ENCODE peak calls at places on chromosomes 16 and 17, in ten cellular contexts. One of them, this sample, is unnamed.

GRCh38 chr17:44191389-44191788 is 4.6 kb downstream of the TMUB2 start:
- DNase-seq in NCI-H774: no peak
- DNase-seq in stimulated activated CD8-positive, alpha-beta memory T cell treated with anti-CD3 and anti-CD28 coated beads, Interleukin-7, amount 100 ng/mL, for 1 hour: no peak
- DNase-seq in activated CD4-positive, alpha-beta T cell treated with anti-CD3 and anti-CD28 coated beads for 24 hours: no peak
- DNase-seq in Calu3: no peak
- DNase-seq in stimulated activated CD4-positive, alpha-beta T cell treated with anti-CD3 and anti-CD28 coated beads, Interleukin-12 subunit alpha, Interleukin-12 subunit beta, amount 100 ng/mL, for 24 hours: no peak
- DNase-seq in KG1: no peak
- DNase-seq in activated T-helper 1 cell treated with Interleukin-2 at 50 U/mL for 16 hours: no peak
- DNase-seq in hepatocyte: no peak
- DNase-seq in frontal cortex: no peak
- DNase-seq in this sample: no peak

GRCh38 chr16:68264128-68265077 is at the start of gene SLC7A6:
- DNase-seq in NCI-H774: no peak
- DNase-seq in stimulated activated CD8-positive, alpha-beta memory T cell treated with anti-CD3 and anti-CD28 coated beads, Interleukin-7, amount 100 ng/mL, for 1 hour: peak
- DNase-seq in activated CD4-positive, alpha-beta T cell treated with anti-CD3 and anti-CD28 coated beads for 24 hours: peak
- DNase-seq in Calu3: peak
- DNase-seq in stimulated activated CD4-positive, alpha-beta T cell treated with anti-CD3 and anti-CD28 coated beads, Interleukin-12 subunit alpha, Interleukin-12 subunit beta, amount 100 ng/mL, for 24 hours: peak
- DNase-seq in KG1: peak
- DNase-seq in activated T-helper 1 cell treated with Interleukin-2 at 50 U/mL for 16 hours: peak
- DNase-seq in hepatocyte: peak
- DNase-seq in frontal cortex: peak
- DNase-seq in this sample: peak

GRCh38 chr16:85392756-85393673 is 220.1 kb upstream of the GSE1 start:
- DNase-seq in NCI-H774: no peak
- DNase-seq in stimulated activated CD8-positive, alpha-beta memory T cell treated with anti-CD3 and anti-CD28 coated beads, Interleukin-7, amount 100 ng/mL, for 1 hour: no peak
- DNase-seq in activated CD4-positive, alpha-beta T cell treated with anti-CD3 and anti-CD28 coated beads for 24 hours: no peak
- DNase-seq in Calu3: no peak
- DNase-seq in stimulated activated CD4-positive, alpha-beta T cell treated with anti-CD3 and anti-CD28 coated beads, Interleukin-12 subunit alpha, Interleukin-12 subunit beta, amount 100 ng/mL, for 24 hours: no peak
- DNase-seq in KG1: no peak
- DNase-seq in activated T-helper 1 cell treated with Interleukin-2 at 50 U/mL for 16 hours: no peak
- DNase-seq in hepatocyte: no peak
- DNase-seq in frontal cortex: no peak
- DNase-seq in this sample: peak

GRCh38 chr16:74776926-74777325 is 2.3 kb upstream of the FA2H start:
- DNase-seq in NCI-H774: no peak
- DNase-seq in stimulated activated CD8-positive, alpha-beta memory T cell treated with anti-CD3 and anti-CD28 coated beads, Interleukin-7, amount 100 ng/mL, for 1 hour: no peak
- DNase-seq in activated CD4-positive, alpha-beta T cell treated with anti-CD3 and anti-CD28 coated beads for 24 hours: no peak
- DNase-seq in Calu3: no peak
- DNase-seq in stimulated activated CD4-positive, alpha-beta T cell treated with anti-CD3 and anti-CD28 coated beads, Interleukin-12 subunit alpha, Interleukin-12 subunit beta, amount 100 ng/mL, for 24 hours: no peak
- DNase-seq in KG1: no peak
- DNase-seq in activated T-helper 1 cell treated with Interleukin-2 at 50 U/mL for 16 hours: no peak
- DNase-seq in hepatocyte: no peak
- DNase-seq in frontal cortex: no peak
- DNase-seq in this sample: no peak

GRCh38 chr16:49282690-49283375 is 1.2 kb upstream of the CBLN1 start:
- DNase-seq in NCI-H774: no peak
- DNase-seq in stimulated activated CD8-positive, alpha-beta memory T cell treated with anti-CD3 and anti-CD28 coated beads, Interleukin-7, amount 100 ng/mL, for 1 hour: no peak
- DNase-seq in activated CD4-positive, alpha-beta T cell treated with anti-CD3 and anti-CD28 coated beads for 24 hours: no peak
- DNase-seq in Calu3: no peak
- DNase-seq in stimulated activated CD4-positive, alpha-beta T cell treated with anti-CD3 and anti-CD28 coated beads, Interleukin-12 subunit alpha, Interleukin-12 subunit beta, amount 100 ng/mL, for 24 hours: no peak
- DNase-seq in KG1: no peak
- DNase-seq in activated T-helper 1 cell treated with Interleukin-2 at 50 U/mL for 16 hours: no peak
- DNase-seq in hepatocyte: peak
- DNase-seq in frontal cortex: no peak
- DNase-seq in this sample: no peak

GRCh38 chr17:47815106-47815918 is 6.3 kb downstream of the OSBPL7 start:
- DNase-seq in NCI-H774: no peak
- DNase-seq in stimulated activated CD8-positive, alpha-beta memory T cell treated with anti-CD3 and anti-CD28 coated beads, Interleukin-7, amount 100 ng/mL, for 1 hour: no peak
- DNase-seq in activated CD4-positive, alpha-beta T cell treated with anti-CD3 and anti-CD28 coated beads for 24 hours: no peak
- DNase-seq in Calu3: no peak
- DNase-seq in stimulated activated CD4-positive, alpha-beta T cell treated with anti-CD3 and anti-CD28 coated beads, Interleukin-12 subunit alpha, Interleukin-12 subunit beta, amount 100 ng/mL, for 24 hours: no peak
- DNase-seq in KG1: no peak
- DNase-seq in activated T-helper 1 cell treated with Interleukin-2 at 50 U/mL for 16 hours: no peak
- DNase-seq in hepatocyte: no peak
- DNase-seq in frontal cortex: no peak
- DNase-seq in this sample: peak

GRCh38 chr16:7581175-7581574 is 248.5 kb downstream of the RBFOX1 start:
- DNase-seq in NCI-H774: no peak
- DNase-seq in stimulated activated CD8-positive, alpha-beta memory T cell treated with anti-CD3 and anti-CD28 coated beads, Interleukin-7, amount 100 ng/mL, for 1 hour: no peak
- DNase-seq in activated CD4-positive, alpha-beta T cell treated with anti-CD3 and anti-CD28 coated beads for 24 hours: no peak
- DNase-seq in Calu3: no peak
- DNase-seq in stimulated activated CD4-positive, alpha-beta T cell treated with anti-CD3 and anti-CD28 coated beads, Interleukin-12 subunit alpha, Interleukin-12 subunit beta, amount 100 ng/mL, for 24 hours: no peak
- DNase-seq in KG1: no peak
- DNase-seq in activated T-helper 1 cell treated with Interleukin-2 at 50 U/mL for 16 hours: no peak
- DNase-seq in hepatocyte: no peak
- DNase-seq in frontal cortex: no peak
- DNase-seq in this sample: no peak

GRCh38 chr17:17156107-17156506 is 50.0 kb downstream of the PLD6 start:
- DNase-seq in NCI-H774: no peak
- DNase-seq in stimulated activated CD8-positive, alpha-beta memory T cell treated with anti-CD3 and anti-CD28 coated beads, Interleukin-7, amount 100 ng/mL, for 1 hour: no peak
- DNase-seq in activated CD4-positive, alpha-beta T cell treated with anti-CD3 and anti-CD28 coated beads for 24 hours: no peak
- DNase-seq in Calu3: no peak
- DNase-seq in stimulated activated CD4-positive, alpha-beta T cell treated with anti-CD3 and anti-CD28 coated beads, Interleukin-12 subunit alpha, Interleukin-12 subunit beta, amount 100 ng/mL, for 24 hours: no peak
- DNase-seq in KG1: no peak
- DNase-seq in activated T-helper 1 cell treated with Interleukin-2 at 50 U/mL for 16 hours: no peak
- DNase-seq in hepatocyte: no peak
- DNase-seq in frontal cortex: no peak
- DNase-seq in this sample: no peak

GRCh38 chr17:78839762-78840529 is 668 bp downstream of the USP36 start:
- DNase-seq in NCI-H774: no peak
- DNase-seq in stimulated activated CD8-positive, alpha-beta memory T cell treated with anti-CD3 and anti-CD28 coated beads, Interleukin-7, amount 100 ng/mL, for 1 hour: no peak
- DNase-seq in activated CD4-positive, alpha-beta T cell treated with anti-CD3 and anti-CD28 coated beads for 24 hours: no peak
- DNase-seq in Calu3: peak
- DNase-seq in stimulated activated CD4-positive, alpha-beta T cell treated with anti-CD3 and anti-CD28 coated beads, Interleukin-12 subunit alpha, Interleukin-12 subunit beta, amount 100 ng/mL, for 24 hours: no peak
- DNase-seq in KG1: no peak
- DNase-seq in activated T-helper 1 cell treated with Interleukin-2 at 50 U/mL for 16 hours: peak
- DNase-seq in hepatocyte: peak
- DNase-seq in frontal cortex: no peak
- DNase-seq in this sample: peak

GRCh38 chr17:76076765-76077581 is 2.0 kb upstream of the ZACN start:
- DNase-seq in NCI-H774: no peak
- DNase-seq in stimulated activated CD8-positive, alpha-beta memory T cell treated with anti-CD3 and anti-CD28 coated beads, Interleukin-7, amount 100 ng/mL, for 1 hour: no peak
- DNase-seq in activated CD4-positive, alpha-beta T cell treated with anti-CD3 and anti-CD28 coated beads for 24 hours: no peak
- DNase-seq in Calu3: no peak
- DNase-seq in stimulated activated CD4-positive, alpha-beta T cell treated with anti-CD3 and anti-CD28 coated beads, Interleukin-12 subunit alpha, Interleukin-12 subunit beta, amount 100 ng/mL, for 24 hours: no peak
- DNase-seq in KG1: no peak
- DNase-seq in activated T-helper 1 cell treated with Interleukin-2 at 50 U/mL for 16 hours: no peak
- DNase-seq in hepatocyte: no peak
- DNase-seq in frontal cortex: no peak
- DNase-seq in this sample: no peak

GRCh38 chr16:12917653-12918052 is 16.3 kb downstream of the SHISA9 start:
- DNase-seq in NCI-H774: no peak
- DNase-seq in stimulated activated CD8-positive, alpha-beta memory T cell treated with anti-CD3 and anti-CD28 coated beads, Interleukin-7, amount 100 ng/mL, for 1 hour: no peak
- DNase-seq in activated CD4-positive, alpha-beta T cell treated with anti-CD3 and anti-CD28 coated beads for 24 hours: no peak
- DNase-seq in Calu3: no peak
- DNase-seq in stimulated activated CD4-positive, alpha-beta T cell treated with anti-CD3 and anti-CD28 coated beads, Interleukin-12 subunit alpha, Interleukin-12 subunit beta, amount 100 ng/mL, for 24 hours: no peak
- DNase-seq in KG1: no peak
- DNase-seq in activated T-helper 1 cell treated with Interleukin-2 at 50 U/mL for 16 hours: no peak
- DNase-seq in hepatocyte: no peak
- DNase-seq in frontal cortex: no peak
- DNase-seq in this sample: no peak

GRCh38 chr16:88734361-88734728 is 28.0 kb downstream of the CTU2 start:
- DNase-seq in NCI-H774: no peak
- DNase-seq in stimulated activated CD8-positive, alpha-beta memory T cell treated with anti-CD3 and anti-CD28 coated beads, Interleukin-7, amount 100 ng/mL, for 1 hour: no peak
- DNase-seq in activated CD4-positive, alpha-beta T cell treated with anti-CD3 and anti-CD28 coated beads for 24 hours: no peak
- DNase-seq in Calu3: no peak
- DNase-seq in stimulated activated CD4-positive, alpha-beta T cell treated with anti-CD3 and anti-CD28 coated beads, Interleukin-12 subunit alpha, Interleukin-12 subunit beta, amount 100 ng/mL, for 24 hours: no peak
- DNase-seq in KG1: no peak
- DNase-seq in activated T-helper 1 cell treated with Interleukin-2 at 50 U/mL for 16 hours: no peak
- DNase-seq in hepatocyte: no peak
- DNase-seq in frontal cortex: no peak
- DNase-seq in this sample: no peak

GRCh38 chr17:29393451-29393850 is 3.3 kb downstream of the TAOK1 start:
- DNase-seq in NCI-H774: no peak
- DNase-seq in stimulated activated CD8-positive, alpha-beta memory T cell treated with anti-CD3 and anti-CD28 coated beads, Interleukin-7, amount 100 ng/mL, for 1 hour: no peak
- DNase-seq in activated CD4-positive, alpha-beta T cell treated with anti-CD3 and anti-CD28 coated beads for 24 hours: no peak
- DNase-seq in Calu3: no peak
- DNase-seq in stimulated activated CD4-positive, alpha-beta T cell treated with anti-CD3 and anti-CD28 coated beads, Interleukin-12 subunit alpha, Interleukin-12 subunit beta, amount 100 ng/mL, for 24 hours: no peak
- DNase-seq in KG1: no peak
- DNase-seq in activated T-helper 1 cell treated with Interleukin-2 at 50 U/mL for 16 hours: no peak
- DNase-seq in hepatocyte: no peak
- DNase-seq in frontal cortex: no peak
- DNase-seq in this sample: no peak

GRCh38 chr16:15403392-15403995 is 7.9 kb downstream of the MPV17L start:
- DNase-seq in NCI-H774: no peak
- DNase-seq in stimulated activated CD8-positive, alpha-beta memory T cell treated with anti-CD3 and anti-CD28 coated beads, Interleukin-7, amount 100 ng/mL, for 1 hour: no peak
- DNase-seq in activated CD4-positive, alpha-beta T cell treated with anti-CD3 and anti-CD28 coated beads for 24 hours: no peak
- DNase-seq in Calu3: no peak
- DNase-seq in stimulated activated CD4-positive, alpha-beta T cell treated with anti-CD3 and anti-CD28 coated beads, Interleukin-12 subunit alpha, Interleukin-12 subunit beta, amount 100 ng/mL, for 24 hours: no peak
- DNase-seq in KG1: no peak
- DNase-seq in activated T-helper 1 cell treated with Interleukin-2 at 50 U/mL for 16 hours: no peak
- DNase-seq in hepatocyte: no peak
- DNase-seq in frontal cortex: no peak
- DNase-seq in this sample: no peak

GRCh38 chr16:85291302-85292148 is 179.3 kb upstream of the CIBAR2 start:
- DNase-seq in NCI-H774: no peak
- DNase-seq in stimulated activated CD8-positive, alpha-beta memory T cell treated with anti-CD3 and anti-CD28 coated beads, Interleukin-7, amount 100 ng/mL, for 1 hour: no peak
- DNase-seq in activated CD4-positive, alpha-beta T cell treated with anti-CD3 and anti-CD28 coated beads for 24 hours: no peak
- DNase-seq in Calu3: peak
- DNase-seq in stimulated activated CD4-positive, alpha-beta T cell treated with anti-CD3 and anti-CD28 coated beads, Interleukin-12 subunit alpha, Interleukin-12 subunit beta, amount 100 ng/mL, for 24 hours: no peak
- DNase-seq in KG1: no peak
- DNase-seq in activated T-helper 1 cell treated with Interleukin-2 at 50 U/mL for 16 hours: no peak
- DNase-seq in hepatocyte: no peak
- DNase-seq in frontal cortex: no peak
- DNase-seq in this sample: no peak

GRCh38 chr16:11797957-11798299 is 870 bp upstream of the ZC3H7A start:
- DNase-seq in NCI-H774: no peak
- DNase-seq in stimulated activated CD8-positive, alpha-beta memory T cell treated with anti-CD3 and anti-CD28 coated beads, Interleukin-7, amount 100 ng/mL, for 1 hour: no peak
- DNase-seq in activated CD4-positive, alpha-beta T cell treated with anti-CD3 and anti-CD28 coated beads for 24 hours: no peak
- DNase-seq in Calu3: no peak
- DNase-seq in stimulated activated CD4-positive, alpha-beta T cell treated with anti-CD3 and anti-CD28 coated beads, Interleukin-12 subunit alpha, Interleukin-12 subunit beta, amount 100 ng/mL, for 24 hours: no peak
- DNase-seq in KG1: no peak
- DNase-seq in activated T-helper 1 cell treated with Interleukin-2 at 50 U/mL for 16 hours: no peak
- DNase-seq in hepatocyte: no peak
- DNase-seq in frontal cortex: no peak
- DNase-seq in this sample: no peak

GRCh38 chr17:5931611-5932010 is 138.6 kb upstream of the WSCD1 start:
- DNase-seq in NCI-H774: peak
- DNase-seq in stimulated activated CD8-positive, alpha-beta memory T cell treated with anti-CD3 and anti-CD28 coated beads, Interleukin-7, amount 100 ng/mL, for 1 hour: no peak
- DNase-seq in activated CD4-positive, alpha-beta T cell treated with anti-CD3 and anti-CD28 coated beads for 24 hours: no peak
- DNase-seq in Calu3: no peak
- DNase-seq in stimulated activated CD4-positive, alpha-beta T cell treated with anti-CD3 and anti-CD28 coated beads, Interleukin-12 subunit alpha, Interleukin-12 subunit beta, amount 100 ng/mL, for 24 hours: no peak
- DNase-seq in KG1: no peak
- DNase-seq in activated T-helper 1 cell treated with Interleukin-2 at 50 U/mL for 16 hours: no peak
- DNase-seq in hepatocyte: peak
- DNase-seq in frontal cortex: no peak
- DNase-seq in this sample: no peak

GRCh38 chr17:14038206-14038605 is 31.1 kb upstream of the COX10 start:
- DNase-seq in NCI-H774: no peak
- DNase-seq in stimulated activated CD8-positive, alpha-beta memory T cell treated with anti-CD3 and anti-CD28 coated beads, Interleukin-7, amount 100 ng/mL, for 1 hour: no peak
- DNase-seq in activated CD4-positive, alpha-beta T cell treated with anti-CD3 and anti-CD28 coated beads for 24 hours: no peak
- DNase-seq in Calu3: no peak
- DNase-seq in stimulated activated CD4-positive, alpha-beta T cell treated with anti-CD3 and anti-CD28 coated beads, Interleukin-12 subunit alpha, Interleukin-12 subunit beta, amount 100 ng/mL, for 24 hours: no peak
- DNase-seq in KG1: no peak
- DNase-seq in activated T-helper 1 cell treated with Interleukin-2 at 50 U/mL for 16 hours: no peak
- DNase-seq in hepatocyte: no peak
- DNase-seq in frontal cortex: no peak
- DNase-seq in this sample: no peak

GRCh38 chr16:9033125-9033830 is 58.2 kb upstream of the HAPSTR1 start:
- DNase-seq in NCI-H774: no peak
- DNase-seq in stimulated activated CD8-positive, alpha-beta memory T cell treated with anti-CD3 and anti-CD28 coated beads, Interleukin-7, amount 100 ng/mL, for 1 hour: no peak
- DNase-seq in activated CD4-positive, alpha-beta T cell treated with anti-CD3 and anti-CD28 coated beads for 24 hours: no peak
- DNase-seq in Calu3: peak
- DNase-seq in stimulated activated CD4-positive, alpha-beta T cell treated with anti-CD3 and anti-CD28 coated beads, Interleukin-12 subunit alpha, Interleukin-12 subunit beta, amount 100 ng/mL, for 24 hours: no peak
- DNase-seq in KG1: no peak
- DNase-seq in activated T-helper 1 cell treated with Interleukin-2 at 50 U/mL for 16 hours: no peak
- DNase-seq in hepatocyte: peak
- DNase-seq in frontal cortex: peak
- DNase-seq in this sample: peak

GRCh38 chr17:74763565-74764387 is 12.4 kb downstream of the NAT9 start:
- DNase-seq in NCI-H774: no peak
- DNase-seq in stimulated activated CD8-positive, alpha-beta memory T cell treated with anti-CD3 and anti-CD28 coated beads, Interleukin-7, amount 100 ng/mL, for 1 hour: no peak
- DNase-seq in activated CD4-positive, alpha-beta T cell treated with anti-CD3 and anti-CD28 coated beads for 24 hours: no peak
- DNase-seq in Calu3: no peak
- DNase-seq in stimulated activated CD4-positive, alpha-beta T cell treated with anti-CD3 and anti-CD28 coated beads, Interleukin-12 subunit alpha, Interleukin-12 subunit beta, amount 100 ng/mL, for 24 hours: no peak
- DNase-seq in KG1: no peak
- DNase-seq in activated T-helper 1 cell treated with Interleukin-2 at 50 U/mL for 16 hours: no peak
- DNase-seq in hepatocyte: peak
- DNase-seq in frontal cortex: no peak
- DNase-seq in this sample: no peak

This sample was measured in tibial artery.